ENCODE peak calls at places on chromosomes 12 and 14, in seven cellular contexts. A is RPMI8226; K is endothelial cell of umbilical vein; J is left cardiac atrium; I is AG04450; S is CD8-positive, alpha-beta T cell; U is AG08395. F is an unnamed sample.

GRCh38 chr12:77608157-77608755 is 222.4 kb upstream of the NAV3 start:
- DNase-seq in I (no peak), S (no peak), U (no peak), K (no peak), A (no peak), J (no peak), F (no peak)

GRCh38 chr12:83172441-83172840 is 485.7 kb downstream of the TMTC2 start:
- DNase-seq in U (no peak), I (no peak), K (no peak), J (no peak), A (no peak), S (no peak), F (no peak)

GRCh38 chr14:64826845-64827244 is 52.9 kb downstream of the SPTB start:
- DNase-seq in J (no peak), S (no peak), I (no peak), U (no peak), K (no peak), A (no peak), F (no peak)

GRCh38 chr14:91413547-91414474 is 3.8 kb downstream of the CCDC88C start:
- DNase-seq in I (no peak), U (no peak), K (no peak), J (no peak), A (peak), S (peak), F (no peak)

GRCh38 chr12:63075376-63076000 is 75.5 kb downstream of the AVPR1A start:
- DNase-seq in K (no peak), I (no peak), A (no peak), S (no peak), J (no peak), U (no peak), F (no peak)

GRCh38 chr14:99677231-99677891 is 6.7 kb upstream of the CYP46A1 start:
- DNase-seq in A (no peak), K (no peak), I (no peak), J (no peak), U (peak), S (no peak), F (no peak)

GRCh38 chr12:110246690-110247339 is 34.2 kb upstream of the ATP2A2 start:
- DNase-seq in I (no peak), S (no peak), J (peak), A (no peak), K (no peak), U (no peak), F (no peak)

GRCh38 chr14:67359319-67359774 is 257 bp downstream of the ATP6V1D start:
- DNase-seq in I (peak), A (no peak), U (peak), K (no peak), J (peak), S (no peak), F (no peak)

GRCh38 chr12:120140603-120141002 is 24.1 kb upstream of the RAB35 start:
- DNase-seq in J (no peak), I (no peak), U (no peak), S (no peak), A (no peak), K (no peak), F (no peak)

GRCh38 chr12:51371295-51371953 is 19.8 kb downstream of the GALNT6 start:
- DNase-seq in J (peak), K (peak), A (no peak), U (peak), I (peak), S (no peak), F (peak)

GRCh38 chr12:68113644-68114043 is 45.9 kb downstream of the IFNG start:
- DNase-seq in J (no peak), S (no peak), K (no peak), U (no peak), I (no peak), A (peak), F (no peak)

GRCh38 chr12:42126963-42127362 is 17.7 kb downstream of the GXYLT1 start:
- DNase-seq in A (no peak), J (no peak), I (no peak), S (no peak), U (no peak), K (no peak), F (no peak)

GRCh38 chr12:102833687-102834435 is 83.2 kb downstream of the PAH start:
- DNase-seq in U (no peak), J (no peak), K (no peak), S (no peak), A (peak), I (no peak), F (peak)

GRCh38 chr12:130663510-130663909 is 52.6 kb downstream of the RIMBP2 start:
- DNase-seq in A (no peak), I (no peak), K (no peak), J (no peak), S (no peak), U (no peak), F (no peak)

GRCh38 chr12:5451251-5451650 is 19.3 kb downstream of the NTF3 start:
- DNase-seq in K (no peak), A (no peak), J (no peak), I (no peak), U (no peak), S (no peak), F (no peak)

GRCh38 chr14:104109121-104109541 is 23.6 kb downstream of the ASPG start:
- DNase-seq in K (no peak), S (no peak), U (no peak), J (peak), A (no peak), I (no peak), F (no peak)

GRCh38 chr12:131415781-131416180 is 295.1 kb upstream of the SFSWAP start:
- DNase-seq in S (no peak), J (no peak), A (peak), I (no peak), K (no peak), U (no peak), F (no peak)

GRCh38 chr12:87960557-87960956 is 68.6 kb downstream of the C12orf50 start:
- DNase-seq in S (no peak), I (no peak), J (no peak), K (no peak), A (no peak), U (no peak), F (no peak)

GRCh38 chr12:25119020-25119419 is 75.9 kb downstream of the DNAI7 start:
- DNase-seq in S (no peak), J (no peak), K (no peak), I (no peak), U (no peak), A (peak), F (no peak)

GRCh38 chr12:102120886-102121285 is 903 bp downstream of the PARPBP start:
- DNase-seq in U (peak), A (peak), K (peak), I (no peak), J (no peak), S (no peak), F (peak)

GRCh38 chr14:46646796-46647195 is 4.8 kb downstream of the RPL10L start:
- DNase-seq in U (no peak), S (no peak), I (no peak), K (no peak), J (no peak), A (no peak), F (no peak)

GRCh38 chr12:74963867-74964331 is 245.7 kb downstream of the KCNC2 start:
- DNase-seq in S (no peak), U (no peak), J (no peak), K (no peak), A (no peak), I (no peak), F (no peak)

GRCh38 chr12:116152268-116152667 is 125.2 kb downstream of the MED13L start:
- DNase-seq in S (no peak), A (no peak), K (no peak), U (peak), J (no peak), I (peak), F (peak)

GRCh38 chr14:55580401-55581010 is 499 bp downstream of the KTN1 start:
- DNase-seq in J (peak), I (no peak), U (peak), K (peak), A (peak), S (peak), F (peak)

GRCh38 chr12:114732426-114733030 is 48.6 kb upstream of the TBX3 start:
- DNase-seq in S (no peak), A (no peak), I (no peak), K (no peak), J (no peak), U (no peak), F (no peak)

GRCh38 chr12:124109760-124110159 is 136.7 kb downstream of the ZNF664 start:
- DNase-seq in I (no peak), K (peak), S (no peak), J (peak), A (peak), U (peak), F (no peak)

GRCh38 chr12:132775502-132776233 is 14.0 kb upstream of the ANKLE2 start:
- DNase-seq in U (no peak), K (no peak), J (no peak), A (no peak), I (no peak), S (no peak), F (no peak)

GRCh38 chr12:19382111-19382526 is 57.2 kb upstream of the AEBP2 start:
- DNase-seq in S (no peak), J (no peak), K (peak), U (peak), I (no peak), A (peak), F (peak)

GRCh38 chr12:2941524-2941923 is 17.7 kb upstream of the TEAD4 start:
- DNase-seq in U (no peak), K (no peak), A (no peak), S (no peak), I (no peak), J (no peak), F (peak)

GRCh38 chr14:54756656-54757392 is 145.8 kb downstream of the GCH1 start:
- DNase-seq in I (no peak), S (no peak), J (no peak), K (no peak), U (peak), A (no peak), F (peak)